ENCODE peak calls at places on chromosome 11, in six cellular contexts. E is posterior vena cava; U is GM04504; W is cardiac septum; G is CD8-positive, alpha-beta T cell; C is astrocyte. L is an unnamed sample.

GRCh38 chr11:85752890-85753581 is 57.9 kb downstream of the SYTL2 start:
- DNase-seq in E (no peak), U (no peak), W (no peak), G (peak), C (no peak), L (no peak)

GRCh38 chr11:26087095-26087935 is 244.6 kb upstream of the ANO3 start:
- DNase-seq in E (no peak), U (no peak), W (no peak), G (no peak), C (no peak), L (no peak)

GRCh38 chr11:8338138-8338537 is 74.5 kb upstream of the LMO1 start:
- DNase-seq in E (no peak), U (no peak), W (no peak), G (no peak), C (no peak), L (peak)

GRCh38 chr11:63747006-63747405 is 21.6 kb downstream of the ZFTA start:
- DNase-seq in E (no peak), U (no peak), W (no peak), G (no peak), C (no peak), L (no peak)

GRCh38 chr11:12512826-12513395 is 135.5 kb downstream of the PARVA start:
- DNase-seq in E (peak), U (no peak), W (no peak), G (no peak), C (no peak), L (no peak)

GRCh38 chr11:35077709-35078695 is 61.0 kb upstream of the CD44 start:
- DNase-seq in E (no peak), U (peak), W (no peak), G (peak), C (peak), L (no peak)

GRCh38 chr11:64165482-64165841 is 451 bp downstream of the MACROD1 start:
- DNase-seq in E (no peak), U (no peak), W (no peak), G (no peak), C (no peak), L (peak)

GRCh38 chr11:33452806-33453205 is 195.6 kb downstream of the HIPK3 start:
- DNase-seq in E (no peak), U (peak), W (no peak), G (no peak), C (peak), L (no peak)

GRCh38 chr11:64117763-64118459 is 48.0 kb downstream of the MACROD1 start:
- DNase-seq in E (no peak), U (no peak), W (no peak), G (no peak), C (no peak), L (no peak)

GRCh38 chr11:100682247-100682969 is 4.7 kb upstream of the ARHGAP42 start:
- DNase-seq in E (no peak), U (peak), W (no peak), G (no peak), C (no peak), L (no peak)

GRCh38 chr11:2677127-2677526 is 22.7 kb downstream of the KCNQ1OT1 start:
- DNase-seq in E (no peak), U (no peak), W (no peak), G (no peak), C (no peak), L (no peak)

GRCh38 chr11:114052160-114052559 is 7.4 kb upstream of the ZBTB16 start:
- DNase-seq in E (no peak), U (no peak), W (no peak), G (no peak), C (no peak), L (no peak)

GRCh38 chr11:46353706-46354105 is 6.4 kb downstream of the DGKZ start:
- DNase-seq in E (no peak), U (no peak), W (no peak), G (no peak), C (no peak), L (no peak)

GRCh38 chr11:10305262-10305963 is 540 bp downstream of the ADM start:
- DNase-seq in E (peak), U (no peak), W (peak), G (no peak), C (no peak), L (peak)

GRCh38 chr11:64752106-64752970 is 7.4 kb downstream of the PYGM start:
- DNase-seq in E (peak), U (no peak), W (no peak), G (no peak), C (no peak), L (no peak)

GRCh38 chr11:70812472-70812871 is 414.1 kb downstream of the CTTN start:
- DNase-seq in E (no peak), U (no peak), W (no peak), G (no peak), C (no peak), L (no peak)

L was measured in endothelial cell.